ENCODE peak calls at places on chromosomes 11 and 22, in six cellular contexts. J, D, R, Y, N and A are unnamed samples.

GRCh38 chr11:2265396-2265795 is 5.0 kb downstream of the ASCL2 start:
- DNase-seq in J (no peak), D (no peak), R (peak; percentile 77), Y (no peak), N (no peak), A (no peak)

GRCh38 chr22:35102663-35103062 is 36.7 kb downstream of the ISX start:
- DNase-seq in J (peak; percentile 72), D (no peak), R (peak; percentile 58), Y (no peak), N (peak; percentile 51), A (no peak)

GRCh38 chr11:61505640-61506155 is 2.9 kb upstream of the LRRC10B start:
- DNase-seq in J (no peak), D (no peak), R (no peak), Y (no peak), N (no peak), A (no peak)

GRCh38 chr22:35892192-35892591 is 136.4 kb downstream of the RBFOX2 start:
- DNase-seq in J (no peak), D (no peak), R (no peak), Y (no peak), N (no peak), A (no peak)

GRCh38 chr11:121561716-121562115 is 108.9 kb upstream of the SORL1-AS1 start:
- DNase-seq in J (no peak), D (no peak), R (no peak), Y (no peak), N (no peak), A (no peak)

GRCh38 chr11:64035581-64035980 is at the start of gene FLRT1:
- DNase-seq in J (no peak), D (no peak), R (no peak), Y (no peak), N (peak; percentile 45), A (no peak)

GRCh38 chr11:16834384-16834783 is 95.9 kb downstream of the C11orf58 start:
- DNase-seq in J (no peak), D (no peak), R (no peak), Y (no peak), N (no peak), A (no peak)

GRCh38 chr11:2409701-2410468 is 9.3 kb downstream of the TSSC4 start:
- DNase-seq in J (no peak), D (no peak), R (no peak), Y (no peak), N (peak; percentile 66), A (no peak)

GRCh38 chr11:820655-821512 is 2.2 kb downstream of the PNPLA2 start:
- DNase-seq in J (no peak), D (peak; percentile 95), R (peak; percentile 95), Y (no peak), N (no peak), A (peak; percentile 79)

GRCh38 chr11:55367674-55368073 is at the start of gene OR4A15:
- DNase-seq in J (no peak), D (no peak), R (no peak), Y (no peak), N (no peak), A (no peak)

DNA sequence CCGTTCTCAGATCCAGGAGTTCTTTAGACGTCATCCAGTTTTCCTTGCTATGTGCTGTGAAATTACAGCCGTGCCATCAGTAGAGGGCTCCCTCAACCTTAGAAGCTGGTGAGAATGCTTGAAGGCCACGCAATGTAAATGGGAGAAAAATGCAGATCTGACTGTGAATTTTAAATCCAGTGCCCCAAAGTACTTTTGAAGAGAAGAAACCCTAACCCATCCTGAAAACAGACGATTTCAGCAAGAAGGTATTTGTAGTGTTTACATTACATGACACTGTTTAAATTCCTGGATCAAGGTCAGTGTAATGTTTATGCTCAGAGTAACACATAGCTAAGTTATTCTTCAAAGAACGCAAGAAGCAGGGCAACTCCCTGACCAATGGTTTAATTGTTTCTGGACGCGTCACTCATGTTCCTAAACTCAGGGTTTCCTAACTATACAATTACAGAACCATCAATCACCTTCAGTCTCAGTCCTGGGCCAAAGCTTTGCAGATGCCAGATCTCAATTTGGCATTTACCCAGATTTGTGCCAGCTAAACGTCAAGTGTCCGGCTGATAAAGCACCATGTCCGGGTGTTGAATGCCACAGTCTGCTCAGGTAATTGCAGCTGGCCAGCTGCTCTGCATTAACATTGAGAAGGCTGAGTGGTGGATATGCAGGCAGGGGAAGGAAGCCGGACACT is 38.2 kb downstream of the ADAMTS8 start:
- DNase-seq in J (no peak), D (peak; percentile 64), R (no peak), Y (no peak), N (no peak), A (no peak)
- TF ChIP-seq CTCF in J (peak; percentile 56), D (no peak), R (no peak), Y (peak; percentile 70), N (no peak), A (no peak)

DNA sequence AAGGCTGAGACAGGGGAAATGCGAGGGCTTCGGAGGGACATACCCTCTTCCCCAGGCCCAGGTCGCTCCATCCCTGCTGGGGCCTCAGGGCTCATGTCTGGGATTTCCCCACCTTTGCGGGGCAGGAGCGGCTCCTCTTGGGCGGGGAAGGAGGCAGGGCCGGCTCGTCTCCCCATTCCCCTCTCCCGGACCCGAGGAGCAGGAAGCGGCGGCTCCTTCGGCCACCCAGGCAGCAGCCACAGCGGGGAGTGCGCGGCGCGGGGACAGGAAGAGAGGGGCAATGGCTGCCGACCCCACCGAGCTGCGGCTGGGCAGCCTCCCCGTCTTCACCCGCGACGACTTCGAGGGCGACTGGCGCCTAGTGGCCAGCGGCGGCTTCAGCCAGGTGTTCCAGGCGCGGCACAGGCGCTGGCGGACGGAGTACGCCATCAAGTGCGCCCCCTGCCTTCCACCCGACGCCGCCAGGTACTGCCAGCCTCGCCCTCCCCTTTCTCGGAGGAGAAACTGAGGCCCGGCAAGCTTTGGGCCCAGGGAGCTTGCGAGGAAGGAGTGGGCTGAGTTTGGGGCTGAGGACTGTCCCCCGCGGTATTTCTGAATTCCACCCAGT is at the start of gene ANKK1:
- DNase-seq in J (peak; percentile 87), D (peak; percentile 29), R (peak; percentile 81), Y (no peak), N (peak; percentile 70), A (no peak)
- TF ChIP-seq CTCF in J (peak; percentile 88), D (peak; percentile 33), R (no peak), Y (peak; percentile 13), N (peak; percentile 42), A (no peak)

GRCh38 chr11:125214466-125215204 is 50.1 kb downstream of the PKNOX2 start:
- DNase-seq in J (no peak), D (no peak), R (no peak), Y (no peak), N (peak; percentile 53), A (peak; percentile 72)

GRCh38 chr11:125215205-125215565 is 50.6 kb downstream of the PKNOX2 start:
- DNase-seq in J (no peak), D (no peak), R (no peak), Y (no peak), N (no peak), A (no peak)

GRCh38 chr11:125207866-125208425 is 43.4 kb downstream of the PKNOX2 start:
- DNase-seq in J (no peak), D (no peak), R (no peak), Y (no peak), N (no peak), A (no peak)

GRCh38 chr11:125210112-125210511 is 45.6 kb downstream of the PKNOX2 start:
- DNase-seq in J (no peak), D (no peak), R (no peak), Y (no peak), N (no peak), A (no peak)

DNA sequence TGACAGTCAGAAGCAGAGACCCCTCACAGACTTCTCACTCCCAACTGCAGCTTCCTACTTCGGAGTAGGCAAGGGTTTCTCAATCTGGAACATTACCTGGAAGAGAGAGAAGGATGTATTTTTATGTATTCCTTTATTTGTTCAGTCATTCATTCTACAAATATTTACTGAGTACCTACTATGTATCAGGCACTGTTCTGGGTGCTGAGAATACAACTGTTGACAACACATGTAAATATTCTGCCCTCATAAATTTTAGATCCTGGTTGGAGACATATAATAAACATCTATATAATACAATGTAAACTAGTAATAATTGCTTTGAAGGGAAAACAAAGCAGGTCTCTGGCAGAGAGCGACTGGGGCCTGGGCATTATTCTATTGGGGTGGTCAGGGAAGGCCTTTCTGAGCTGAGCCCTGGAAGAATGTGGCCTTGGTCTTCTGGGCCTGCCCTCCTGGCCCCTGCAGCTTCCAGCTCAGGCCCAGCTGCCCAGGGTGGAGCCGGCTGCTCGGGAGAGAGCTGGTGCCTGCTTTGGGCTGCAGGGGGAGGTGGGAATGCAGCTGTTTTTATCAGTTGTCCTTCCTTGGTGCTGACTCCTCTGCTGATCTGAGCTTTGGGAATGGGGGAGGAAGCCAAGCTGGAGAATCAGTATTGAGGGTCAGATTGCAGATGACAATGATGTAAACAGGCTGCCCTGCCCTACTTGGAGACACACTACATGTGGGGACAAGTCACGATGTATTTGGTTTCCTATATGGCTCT is 46.8 kb downstream of the PKNOX2 start:
- DNase-seq in J (no peak), D (no peak), R (no peak), Y (no peak), N (peak; percentile 32), A (no peak)
- TF ChIP-seq CTCF in J (peak; percentile 14), D (no peak), R (no peak), Y (no peak), N (no peak), A (no peak)

GRCh38 chr22:30948930-30949342 is 19.6 kb downstream of the MORC2 start:
- DNase-seq in J (no peak), D (no peak), R (no peak), Y (no peak), N (no peak), A (no peak)

GRCh38 chr22:30947821-30948454 is 20.6 kb downstream of the MORC2 start:
- DNase-seq in J (no peak), D (no peak), R (no peak), Y (no peak), N (no peak), A (no peak)

GRCh38 chr22:30946354-30946753 is 22.2 kb downstream of the MORC2 start:
- DNase-seq in J (no peak), D (no peak), R (no peak), Y (no peak), N (no peak), A (no peak)

GRCh38 chr22:30945653-30946052 is 22.9 kb downstream of the MORC2 start:
- DNase-seq in J (no peak), D (no peak), R (no peak), Y (no peak), N (no peak), A (no peak)

DNA sequence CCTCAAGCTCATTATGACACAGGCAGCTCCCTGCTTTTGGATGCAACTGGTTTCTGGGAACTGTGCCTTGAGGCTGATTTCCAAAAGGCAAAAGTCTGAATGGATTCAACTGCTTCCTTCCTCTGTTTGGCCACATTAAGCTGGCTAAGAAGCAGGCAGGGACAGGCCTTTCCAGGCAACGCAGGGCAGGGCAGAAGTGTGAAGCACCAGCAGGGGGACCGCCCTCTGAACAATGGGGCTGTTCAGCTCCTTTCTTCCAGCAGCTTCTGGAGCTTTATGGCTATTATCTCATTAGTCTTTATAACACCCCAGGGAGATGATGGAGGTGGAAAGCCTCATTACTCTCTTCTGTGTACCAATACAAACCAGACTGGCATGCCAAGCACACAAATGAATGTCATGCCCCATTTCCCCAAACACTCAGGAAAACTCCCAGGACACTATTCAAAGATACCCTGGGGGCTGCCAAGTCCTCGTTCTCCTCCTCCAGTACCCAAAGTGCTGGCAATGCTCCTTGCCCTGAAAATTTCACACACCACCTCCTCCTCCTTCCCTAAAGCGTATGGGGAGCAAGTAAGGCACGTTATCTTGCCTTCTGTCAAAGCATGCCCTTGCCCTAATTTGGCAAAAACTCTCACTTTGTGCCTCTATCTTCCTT is 21.3 kb downstream of the MORC2 start:
- DNase-seq in J (no peak), D (no peak), R (no peak), Y (no peak), N (peak; percentile 17), A (peak; percentile 27)
- TF ChIP-seq CTCF in J (peak; percentile 42), D (no peak), R (no peak), Y (no peak), N (no peak), A (no peak)